ENCODE peak calls at places on chromosomes 6 and 20, in five cellular contexts. X is mucosa of descending colon; N is left cardiac atrium; F is naive thymus-derived CD4-positive, alpha-beta T cell; B is naive B cell. V is an unnamed sample.

GRCh38 chr6:41083072-41083471 is 10.3 kb downstream of the NFYA start:
- ATAC-seq in B (no peak), N (no peak), F (no peak), X (no peak), V (no peak)

GRCh38 chr6:56604186-56604585 is 38.5 kb downstream of the DST start:
- ATAC-seq in X (no peak), N (no peak), B (no peak), F (no peak), V (no peak)

GRCh38 chr6:154605207-154605877 is 94.9 kb upstream of the CNKSR3 start:
- ATAC-seq in N (no peak), B (no peak), F (no peak), X (no peak), V (peak; percentile 61)

GRCh38 chr6:117142995-117143394 is 122.4 kb upstream of the VGLL2 start:
- ATAC-seq in F (no peak), X (no peak), N (peak; percentile 84), B (no peak), V (no peak)

GRCh38 chr20:843908-844307 is 10.4 kb downstream of the FAM110A start:
- ATAC-seq in X (peak; percentile 55), B (no peak), F (no peak), N (no peak), V (no peak)

GRCh38 chr6:149488815-149489214 is 4.0 kb upstream of the ZC3H12D start:
- ATAC-seq in F (no peak), X (peak; percentile 12), N (no peak), B (peak; percentile 60), V (peak; percentile 49)

GRCh38 chr6:144248003-144248402 is 37.1 kb upstream of the UTRN start:
- ATAC-seq in N (no peak), X (no peak), F (no peak), B (no peak), V (no peak)

GRCh38 chr20:5973172-5973571 is 22.7 kb downstream of the MCM8 start:
- ATAC-seq in B (no peak), N (no peak), F (no peak), X (peak; percentile 72), V (no peak)

GRCh38 chr6:16284472-16284871 is 46.1 kb downstream of the GMPR start:
- ATAC-seq in N (no peak), B (no peak), F (no peak), X (no peak), V (no peak)

GRCh38 chr6:85705220-85705619 is 62.5 kb upstream of the SYNCRIP start:
- ATAC-seq in N (no peak), X (no peak), F (no peak), B (no peak), V (peak; percentile 31)

GRCh38 chr6:158418501-158418900 is 106.2 kb downstream of the TULP4 start:
- ATAC-seq in N (no peak), F (no peak), X (no peak), B (no peak), V (no peak)

GRCh38 chr6:14747881-14748520 is 497.9 kb upstream of the JARID2 start:
- ATAC-seq in F (no peak), X (no peak), B (no peak), N (no peak), V (no peak)

GRCh38 chr6:150237626-150238025 is 94.8 kb downstream of the PPP1R14C start:
- ATAC-seq in X (no peak), N (no peak), F (no peak), B (no peak), V (no peak)

GRCh38 chr6:149213829-149214228 is 103.7 kb upstream of the TAB2 start:
- ATAC-seq in F (no peak), N (peak; percentile 57), B (no peak), X (no peak), V (peak; percentile 2)

GRCh38 chr6:140500864-140501263 is 1126.4 kb upstream of the CITED2 start:
- ATAC-seq in N (no peak), B (no peak), X (no peak), F (no peak), V (no peak)

GRCh38 chr6:11160199-11160598 is 48.7 kb upstream of the ERVFRD-1 start:
- ATAC-seq in X (peak; percentile 51), B (no peak), F (no peak), N (no peak), V (no peak)